ENCODE peak calls at places on chromosomes 3 and 15, in seven cellular contexts. L is suprapubic skin, W is lower leg skin, Q is tibial nerve, S is ovary, B is adrenal gland, G is IMR-90. O is an unnamed sample.

GRCh38 chr15:22917556-22917955 is 62.6 kb downstream of the CYFIP1 start:
- DNase-seq in L (no peak), W (no peak), Q (no peak), S (no peak), B (no peak), G (no peak), O (no peak)

GRCh38 chr15:83206971-83207621 is 527 bp downstream of the HDGFL3 start:
- DNase-seq in L (peak; percentile 67), W (peak; percentile 89), Q (peak; percentile 31), S (peak; percentile 60), B (peak; percentile 42), G (no peak), O (peak; percentile 49)

GRCh38 chr15:62352817-62353216 is 187.7 kb upstream of the C2CD4B start:
- DNase-seq in L (no peak), W (no peak), Q (no peak), S (no peak), B (no peak), G (no peak), O (no peak)

GRCh38 chr15:56208641-56209155 is 35.0 kb downstream of the RFX7 start:
- DNase-seq in L (no peak), W (no peak), Q (no peak), S (no peak), B (no peak), G (peak; percentile 23), O (no peak)

GRCh38 chr3:29181149-29181780 is 99.6 kb upstream of the RBMS3 start:
- DNase-seq in L (no peak), W (no peak), Q (no peak), S (no peak), B (no peak), G (no peak), O (no peak)

GRCh38 chr15:82849556-82850241 is 40.3 kb downstream of the WHAMM start:
- DNase-seq in L (peak; percentile 82), W (peak; percentile 90), Q (peak; percentile 44), S (peak; percentile 64), B (peak; percentile 93), G (peak; percentile 74), O (peak; percentile 80)

GRCh38 chr3:141049681-141050080 is 1.5 kb upstream of the SPSB4 start:
- DNase-seq in L (no peak), W (no peak), Q (no peak), S (no peak), B (no peak), G (no peak), O (no peak)

GRCh38 chr3:127542441-127542952 is 48.0 kb downstream of the TPRA1 start:
- DNase-seq in L (no peak), W (no peak), Q (no peak), S (no peak), B (no peak), G (no peak), O (no peak)

GRCh38 chr3:136994772-136995516 is 37.2 kb downstream of the IL20RB start:
- DNase-seq in L (peak; percentile 96), W (peak; percentile 98), Q (peak; percentile 83), S (peak; percentile 82), B (peak; percentile 92), G (peak; percentile 51), O (peak; percentile 83)

GRCh38 chr3:195007794-195008193 is 263.2 kb downstream of the XXYLT1 start:
- DNase-seq in L (peak; percentile 19), W (peak; percentile 59), Q (no peak), S (no peak), B (no peak), G (no peak), O (no peak)

GRCh38 chr3:96334779-96335178 is 479.6 kb upstream of the EPHA6 start:
- DNase-seq in L (no peak), W (no peak), Q (no peak), S (no peak), B (no peak), G (no peak), O (no peak)

GRCh38 chr3:141804778-141805639 is 41.8 kb downstream of the GRK7 start:
- DNase-seq in L (no peak), W (no peak), Q (no peak), S (no peak), B (no peak), G (no peak), O (no peak)

GRCh38 chr3:55434789-55435188 is 52.3 kb downstream of the WNT5A start:
- DNase-seq in L (no peak), W (no peak), Q (no peak), S (no peak), B (peak; percentile 13), G (peak; percentile 21), O (no peak)

GRCh38 chr3:157156844-157157635 is 2.9 kb downstream of the CCNL1 start:
- DNase-seq in L (no peak), W (no peak), Q (no peak), S (no peak), B (no peak), G (peak; percentile 33), O (no peak)

GRCh38 chr3:157160652-157161480 is 919 bp upstream of the CCNL1 start:
- DNase-seq in L (peak; percentile 95), W (peak; percentile 96), Q (peak; percentile 93), S (peak; percentile 83), B (peak; percentile 95), G (peak; percentile 94), O (peak; percentile 85)

GRCh38 chr3:157157836-157158235 is 2.1 kb downstream of the CCNL1 start:
- DNase-seq in L (no peak), W (no peak), Q (no peak), S (no peak), B (no peak), G (no peak), O (no peak)

GRCh38 chr3:157159762-157160651 is at the start of gene CCNL1:
- DNase-seq in L (peak; percentile 98), W (peak; percentile 99), Q (peak; percentile 95), S (peak; percentile 98), B (peak; percentile 98), G (peak; percentile 98), O (peak; percentile 98)

DNA sequence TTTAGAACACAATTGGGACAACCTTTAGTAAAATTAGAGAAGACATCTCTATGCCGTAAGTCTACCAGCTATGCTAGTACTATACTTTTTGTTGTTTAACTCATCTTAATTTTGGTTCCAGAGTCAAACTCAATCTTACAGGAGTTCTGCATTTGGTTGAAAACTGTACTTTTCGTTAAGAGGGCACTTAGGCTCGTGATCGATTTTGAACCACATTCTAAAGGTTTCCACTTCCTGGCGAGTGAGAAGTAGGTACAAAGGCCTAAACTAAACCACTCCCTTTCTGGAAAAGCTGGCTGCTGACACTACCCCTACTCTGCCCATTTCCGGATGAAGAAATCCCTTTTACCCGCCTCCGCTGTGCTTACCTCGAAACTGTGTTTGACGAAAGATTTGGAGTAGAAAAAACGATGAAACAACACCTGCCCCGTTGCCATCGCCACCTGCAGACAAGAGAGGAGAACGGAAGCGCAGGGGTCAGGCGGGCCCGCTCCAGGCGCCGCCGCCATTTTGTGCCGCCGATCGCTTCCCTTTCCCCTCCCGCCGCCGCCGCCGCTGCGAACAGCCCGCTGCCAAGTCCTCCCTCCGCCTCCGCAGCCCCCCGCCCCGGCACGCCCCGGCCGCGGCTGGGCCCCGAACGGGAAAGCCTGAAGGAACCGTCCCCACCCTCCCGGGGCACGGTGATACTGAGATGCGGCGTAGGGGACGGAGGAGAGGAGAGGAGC is 748 bp downstream of the CCNL1 start:
- DNase-seq in L (peak; percentile 87), W (peak; percentile 91), Q (peak; percentile 45), S (peak; percentile 67), B (peak; percentile 64), G (peak; percentile 37), O (peak; percentile 82)
- TF ChIP-seq POLR2A in L (no peak), W (no peak), Q (no peak), S (no peak), B (no peak), G (no peak), O (no peak)

GRCh38 chr15:63603516-63603915 is 6.3 kb downstream of the FBXL22 start:
- DNase-seq in L (no peak), W (no peak), Q (no peak), S (no peak), B (no peak), G (no peak), O (no peak)
- TF ChIP-seq POLR2A in L (no peak), W (no peak), Q (no peak), S (no peak), B (no peak), G (no peak), O (no peak)

GRCh38 chr3:83403927-83404326 is 1554.9 kb upstream of the CADM2 start:
- DNase-seq in L (no peak), W (no peak), Q (no peak), S (no peak), B (no peak), G (no peak), O (no peak)
- TF ChIP-seq POLR2A in L (no peak), W (no peak), Q (no peak), S (no peak), B (no peak), G (no peak), O (no peak)

GRCh38 chr3:100988080-100988479 is 5.1 kb downstream of the ABI3BP start:
- DNase-seq in L (no peak), W (no peak), Q (no peak), S (no peak), B (no peak), G (no peak), O (no peak)

GRCh38 chr3:100994809-100995208 is 1.6 kb upstream of the ABI3BP start:
- DNase-seq in L (no peak), W (no peak), Q (no peak), S (no peak), B (no peak), G (no peak), O (no peak)

GRCh38 chr3:100992086-100993033 is 861 bp downstream of the ABI3BP start:
- DNase-seq in L (no peak), W (no peak), Q (no peak), S (no peak), B (peak; percentile 3), G (peak; percentile 55), O (no peak)

GRCh38 chr3:100994187-100994586 is 966 bp upstream of the ABI3BP start:
- DNase-seq in L (no peak), W (no peak), Q (no peak), S (no peak), B (no peak), G (no peak), O (no peak)

GRCh38 chr3:100993309-100993708 is at the start of gene ABI3BP:
- DNase-seq in L (peak; percentile 83), W (peak; percentile 91), Q (peak; percentile 68), S (peak; percentile 82), B (peak; percentile 80), G (peak; percentile 89), O (peak; percentile 54)
- TF ChIP-seq POLR2A in L (no peak), W (no peak), Q (no peak), S (peak; percentile 59), B (no peak), G (no peak), O (peak; percentile 38)

O was measured in heart left ventricle.